ENCODE peak calls at places on chromosomes 12 and 14, in ten cellular contexts. One of them, this sample, is unnamed.

GRCh38 chr12:75917083-75917482 is 114.5 kb downstream of the PHLDA1 start:
- DNase-seq in fibroblast of lung: no peak
- DNase-seq in nucleus accumbens: no peak
- DNase-seq in omental fat pad: no peak
- DNase-seq in CD4-positive, alpha-beta T cell: no peak
- DNase-seq in HEK293T: no peak
- DNase-seq in AG09319: no peak
- DNase-seq in NCI-H1092 treated with DMSO at 0.1 percent for 48 hours: no peak
- DNase-seq in NCI-H1694 treated with DMSO at 0.1 percent for 48 hours: no peak
- DNase-seq in activated naive CD8-positive, alpha-beta T cell treated with anti-CD3 and anti-CD28 coated beads, Interleukin-2, amount 50 U/mL, for 24 hours: no peak
- DNase-seq in this sample: no peak

GRCh38 chr12:5499566-5500325 is 67.8 kb downstream of the NTF3 start:
- DNase-seq in fibroblast of lung: peak
- DNase-seq in nucleus accumbens: no peak
- DNase-seq in omental fat pad: no peak
- DNase-seq in CD4-positive, alpha-beta T cell: no peak
- DNase-seq in HEK293T: no peak
- DNase-seq in AG09319: peak
- DNase-seq in NCI-H1092 treated with DMSO at 0.1 percent for 48 hours: no peak
- DNase-seq in NCI-H1694 treated with DMSO at 0.1 percent for 48 hours: no peak
- DNase-seq in activated naive CD8-positive, alpha-beta T cell treated with anti-CD3 and anti-CD28 coated beads, Interleukin-2, amount 50 U/mL, for 24 hours: no peak
- DNase-seq in this sample: no peak

GRCh38 chr12:70408004-70408790 is 42.1 kb downstream of the KCNMB4 start:
- DNase-seq in fibroblast of lung: no peak
- DNase-seq in nucleus accumbens: no peak
- DNase-seq in omental fat pad: no peak
- DNase-seq in CD4-positive, alpha-beta T cell: no peak
- DNase-seq in HEK293T: no peak
- DNase-seq in AG09319: no peak
- DNase-seq in NCI-H1092 treated with DMSO at 0.1 percent for 48 hours: no peak
- DNase-seq in NCI-H1694 treated with DMSO at 0.1 percent for 48 hours: no peak
- DNase-seq in activated naive CD8-positive, alpha-beta T cell treated with anti-CD3 and anti-CD28 coated beads, Interleukin-2, amount 50 U/mL, for 24 hours: no peak
- DNase-seq in this sample: no peak

GRCh38 chr14:62692490-62693106 is 352.7 kb downstream of the KCNH5 start:
- DNase-seq in fibroblast of lung: peak
- DNase-seq in nucleus accumbens: no peak
- DNase-seq in omental fat pad: no peak
- DNase-seq in CD4-positive, alpha-beta T cell: no peak
- DNase-seq in HEK293T: no peak
- DNase-seq in AG09319: no peak
- DNase-seq in NCI-H1092 treated with DMSO at 0.1 percent for 48 hours: no peak
- DNase-seq in NCI-H1694 treated with DMSO at 0.1 percent for 48 hours: no peak
- DNase-seq in activated naive CD8-positive, alpha-beta T cell treated with anti-CD3 and anti-CD28 coated beads, Interleukin-2, amount 50 U/mL, for 24 hours: no peak
- DNase-seq in this sample: no peak

GRCh38 chr12:24483732-24484131 is 465.2 kb downstream of the BCAT1 start:
- DNase-seq in fibroblast of lung: no peak
- DNase-seq in nucleus accumbens: no peak
- DNase-seq in omental fat pad: no peak
- DNase-seq in CD4-positive, alpha-beta T cell: no peak
- DNase-seq in HEK293T: no peak
- DNase-seq in AG09319: no peak
- DNase-seq in NCI-H1092 treated with DMSO at 0.1 percent for 48 hours: no peak
- DNase-seq in NCI-H1694 treated with DMSO at 0.1 percent for 48 hours: no peak
- DNase-seq in activated naive CD8-positive, alpha-beta T cell treated with anti-CD3 and anti-CD28 coated beads, Interleukin-2, amount 50 U/mL, for 24 hours: no peak
- DNase-seq in this sample: no peak

GRCh38 chr12:101459642-101460346 is 15.3 kb upstream of the SPIC start:
- DNase-seq in fibroblast of lung: peak
- DNase-seq in nucleus accumbens: no peak
- DNase-seq in omental fat pad: no peak
- DNase-seq in CD4-positive, alpha-beta T cell: no peak
- DNase-seq in HEK293T: no peak
- DNase-seq in AG09319: peak
- DNase-seq in NCI-H1092 treated with DMSO at 0.1 percent for 48 hours: no peak
- DNase-seq in NCI-H1694 treated with DMSO at 0.1 percent for 48 hours: no peak
- DNase-seq in activated naive CD8-positive, alpha-beta T cell treated with anti-CD3 and anti-CD28 coated beads, Interleukin-2, amount 50 U/mL, for 24 hours: no peak
- DNase-seq in this sample: no peak

GRCh38 chr12:54680374-54680773 is 32.2 kb upstream of the DCD start:
- DNase-seq in fibroblast of lung: no peak
- DNase-seq in nucleus accumbens: no peak
- DNase-seq in omental fat pad: no peak
- DNase-seq in CD4-positive, alpha-beta T cell: no peak
- DNase-seq in HEK293T: peak
- DNase-seq in AG09319: no peak
- DNase-seq in NCI-H1092 treated with DMSO at 0.1 percent for 48 hours: no peak
- DNase-seq in NCI-H1694 treated with DMSO at 0.1 percent for 48 hours: no peak
- DNase-seq in activated naive CD8-positive, alpha-beta T cell treated with anti-CD3 and anti-CD28 coated beads, Interleukin-2, amount 50 U/mL, for 24 hours: peak
- DNase-seq in this sample: no peak

GRCh38 chr14:104818714-104819161 is 17.8 kb downstream of the ZBTB42 start:
- DNase-seq in fibroblast of lung: no peak
- DNase-seq in nucleus accumbens: no peak
- DNase-seq in omental fat pad: no peak
- DNase-seq in CD4-positive, alpha-beta T cell: no peak
- DNase-seq in HEK293T: no peak
- DNase-seq in AG09319: no peak
- DNase-seq in NCI-H1092 treated with DMSO at 0.1 percent for 48 hours: no peak
- DNase-seq in NCI-H1694 treated with DMSO at 0.1 percent for 48 hours: no peak
- DNase-seq in activated naive CD8-positive, alpha-beta T cell treated with anti-CD3 and anti-CD28 coated beads, Interleukin-2, amount 50 U/mL, for 24 hours: no peak
- DNase-seq in this sample: no peak

GRCh38 chr12:104758771-104759170 is 199.3 kb downstream of the SLC41A2 start:
- DNase-seq in fibroblast of lung: no peak
- DNase-seq in nucleus accumbens: no peak
- DNase-seq in omental fat pad: no peak
- DNase-seq in CD4-positive, alpha-beta T cell: no peak
- DNase-seq in HEK293T: no peak
- DNase-seq in AG09319: no peak
- DNase-seq in NCI-H1092 treated with DMSO at 0.1 percent for 48 hours: no peak
- DNase-seq in NCI-H1694 treated with DMSO at 0.1 percent for 48 hours: no peak
- DNase-seq in activated naive CD8-positive, alpha-beta T cell treated with anti-CD3 and anti-CD28 coated beads, Interleukin-2, amount 50 U/mL, for 24 hours: no peak
- DNase-seq in this sample: no peak

GRCh38 chr12:111056618-111057521 is 136.5 kb upstream of the MYL2 start:
- DNase-seq in fibroblast of lung: no peak
- DNase-seq in nucleus accumbens: no peak
- DNase-seq in omental fat pad: no peak
- DNase-seq in CD4-positive, alpha-beta T cell: peak
- DNase-seq in HEK293T: no peak
- DNase-seq in AG09319: no peak
- DNase-seq in NCI-H1092 treated with DMSO at 0.1 percent for 48 hours: no peak
- DNase-seq in NCI-H1694 treated with DMSO at 0.1 percent for 48 hours: no peak
- DNase-seq in activated naive CD8-positive, alpha-beta T cell treated with anti-CD3 and anti-CD28 coated beads, Interleukin-2, amount 50 U/mL, for 24 hours: peak
- DNase-seq in this sample: no peak

GRCh38 chr14:83566567-83566966 is 1963.4 kb upstream of the FLRT2 start:
- DNase-seq in fibroblast of lung: no peak
- DNase-seq in nucleus accumbens: no peak
- DNase-seq in omental fat pad: no peak
- DNase-seq in CD4-positive, alpha-beta T cell: no peak
- DNase-seq in HEK293T: no peak
- DNase-seq in AG09319: no peak
- DNase-seq in NCI-H1092 treated with DMSO at 0.1 percent for 48 hours: no peak
- DNase-seq in NCI-H1694 treated with DMSO at 0.1 percent for 48 hours: no peak
- DNase-seq in activated naive CD8-positive, alpha-beta T cell treated with anti-CD3 and anti-CD28 coated beads, Interleukin-2, amount 50 U/mL, for 24 hours: no peak
- DNase-seq in this sample: no peak

GRCh38 chr12:105109465-105110212 is 2.1 kb downstream of the WASHC4 start:
- DNase-seq in fibroblast of lung: no peak
- DNase-seq in nucleus accumbens: no peak
- DNase-seq in omental fat pad: no peak
- DNase-seq in CD4-positive, alpha-beta T cell: no peak
- DNase-seq in HEK293T: no peak
- DNase-seq in AG09319: no peak
- DNase-seq in NCI-H1092 treated with DMSO at 0.1 percent for 48 hours: no peak
- DNase-seq in NCI-H1694 treated with DMSO at 0.1 percent for 48 hours: no peak
- DNase-seq in activated naive CD8-positive, alpha-beta T cell treated with anti-CD3 and anti-CD28 coated beads, Interleukin-2, amount 50 U/mL, for 24 hours: no peak
- DNase-seq in this sample: no peak

GRCh38 chr14:88104710-88105109 is 99.8 kb downstream of the GPR65 start:
- DNase-seq in fibroblast of lung: no peak
- DNase-seq in nucleus accumbens: no peak
- DNase-seq in omental fat pad: no peak
- DNase-seq in CD4-positive, alpha-beta T cell: no peak
- DNase-seq in HEK293T: no peak
- DNase-seq in AG09319: no peak
- DNase-seq in NCI-H1092 treated with DMSO at 0.1 percent for 48 hours: no peak
- DNase-seq in NCI-H1694 treated with DMSO at 0.1 percent for 48 hours: no peak
- DNase-seq in activated naive CD8-positive, alpha-beta T cell treated with anti-CD3 and anti-CD28 coated beads, Interleukin-2, amount 50 U/mL, for 24 hours: no peak
- DNase-seq in this sample: no peak

GRCh38 chr12:56410768-56411167 is 38.5 kb downstream of the TIMELESS start:
- DNase-seq in fibroblast of lung: no peak
- DNase-seq in nucleus accumbens: no peak
- DNase-seq in omental fat pad: no peak
- DNase-seq in CD4-positive, alpha-beta T cell: no peak
- DNase-seq in HEK293T: no peak
- DNase-seq in AG09319: no peak
- DNase-seq in NCI-H1092 treated with DMSO at 0.1 percent for 48 hours: no peak
- DNase-seq in NCI-H1694 treated with DMSO at 0.1 percent for 48 hours: no peak
- DNase-seq in activated naive CD8-positive, alpha-beta T cell treated with anti-CD3 and anti-CD28 coated beads, Interleukin-2, amount 50 U/mL, for 24 hours: no peak
- DNase-seq in this sample: no peak

GRCh38 chr14:74829238-74829637 is 46.7 kb downstream of the PROX2 start:
- DNase-seq in fibroblast of lung: no peak
- DNase-seq in nucleus accumbens: no peak
- DNase-seq in omental fat pad: no peak
- DNase-seq in CD4-positive, alpha-beta T cell: no peak
- DNase-seq in HEK293T: no peak
- DNase-seq in AG09319: no peak
- DNase-seq in NCI-H1092 treated with DMSO at 0.1 percent for 48 hours: no peak
- DNase-seq in NCI-H1694 treated with DMSO at 0.1 percent for 48 hours: no peak
- DNase-seq in activated naive CD8-positive, alpha-beta T cell treated with anti-CD3 and anti-CD28 coated beads, Interleukin-2, amount 50 U/mL, for 24 hours: no peak
- DNase-seq in this sample: no peak

GRCh38 chr14:63770187-63770807 is 42.4 kb upstream of the SGPP1 start:
- DNase-seq in fibroblast of lung: peak
- DNase-seq in nucleus accumbens: peak
- DNase-seq in omental fat pad: no peak
- DNase-seq in CD4-positive, alpha-beta T cell: peak
- DNase-seq in HEK293T: peak
- DNase-seq in AG09319: peak
- DNase-seq in NCI-H1092 treated with DMSO at 0.1 percent for 48 hours: peak
- DNase-seq in NCI-H1694 treated with DMSO at 0.1 percent for 48 hours: peak
- DNase-seq in activated naive CD8-positive, alpha-beta T cell treated with anti-CD3 and anti-CD28 coated beads, Interleukin-2, amount 50 U/mL, for 24 hours: peak
- DNase-seq in this sample: peak

GRCh38 chr12:50057000-50057841 is at the start of gene ASIC1:
- DNase-seq in fibroblast of lung: peak
- DNase-seq in nucleus accumbens: peak
- DNase-seq in omental fat pad: no peak
- DNase-seq in CD4-positive, alpha-beta T cell: peak
- DNase-seq in HEK293T: peak
- DNase-seq in AG09319: no peak
- DNase-seq in NCI-H1092 treated with DMSO at 0.1 percent for 48 hours: peak
- DNase-seq in NCI-H1694 treated with DMSO at 0.1 percent for 48 hours: peak
- DNase-seq in activated naive CD8-positive, alpha-beta T cell treated with anti-CD3 and anti-CD28 coated beads, Interleukin-2, amount 50 U/mL, for 24 hours: peak
- DNase-seq in this sample: peak